ENCODE peak calls at places on chromosome 4, in six cellular contexts. One of them, this sample, is unnamed.

GRCh38 chr4:175998782-175999181 is 66.9 kb upstream of the WDR17 start:
- DNase-seq in BJ: no peak
- DNase-seq in kidney tubule cell: peak; percentile 27
- DNase-seq in lower lobe of right lung: no peak
- DNase-seq in iPS-NIHi11: peak; percentile 56
- DNase-seq in AG10803: no peak
- DNase-seq in this sample: peak; percentile 91

GRCh38 chr4:30924521-30924920 is 204.4 kb downstream of the PCDH7 start:
- DNase-seq in BJ: no peak
- DNase-seq in kidney tubule cell: no peak
- DNase-seq in lower lobe of right lung: no peak
- DNase-seq in iPS-NIHi11: no peak
- DNase-seq in AG10803: no peak
- DNase-seq in this sample: no peak

GRCh38 chr4:109248322-109248895 is 54.0 kb downstream of the COL25A1 start:
- DNase-seq in BJ: no peak
- DNase-seq in kidney tubule cell: no peak
- DNase-seq in lower lobe of right lung: no peak
- DNase-seq in iPS-NIHi11: no peak
- DNase-seq in AG10803: no peak
- DNase-seq in this sample: no peak

GRCh38 chr4:27149541-27150212 is 289.0 kb downstream of the STIM2 start:
- DNase-seq in BJ: peak; percentile 27
- DNase-seq in kidney tubule cell: peak; percentile 23
- DNase-seq in lower lobe of right lung: no peak
- DNase-seq in iPS-NIHi11: no peak
- DNase-seq in AG10803: peak; percentile 5
- DNase-seq in this sample: no peak

GRCh38 chr4:6387946-6388345 is 84.5 kb downstream of the PPP2R2C start:
- DNase-seq in BJ: no peak
- DNase-seq in kidney tubule cell: no peak
- DNase-seq in lower lobe of right lung: no peak
- DNase-seq in iPS-NIHi11: no peak
- DNase-seq in AG10803: no peak
- DNase-seq in this sample: no peak

GRCh38 chr4:56742080-56742871 is 61.2 kb upstream of the HOPX start:
- DNase-seq in BJ: no peak
- DNase-seq in kidney tubule cell: peak; percentile 80
- DNase-seq in lower lobe of right lung: no peak
- DNase-seq in iPS-NIHi11: no peak
- DNase-seq in AG10803: peak; percentile 48
- DNase-seq in this sample: no peak

GRCh38 chr4:155578219-155578618 is 88.4 kb upstream of the GUCY1A1 start:
- DNase-seq in BJ: no peak
- DNase-seq in kidney tubule cell: no peak
- DNase-seq in lower lobe of right lung: no peak
- DNase-seq in iPS-NIHi11: no peak
- DNase-seq in AG10803: no peak
- DNase-seq in this sample: no peak

GRCh38 chr4:186037692-186038658 is 31.0 kb upstream of the TLR3 start:
- DNase-seq in BJ: peak; percentile 48
- DNase-seq in kidney tubule cell: peak; percentile 76
- DNase-seq in lower lobe of right lung: no peak
- DNase-seq in iPS-NIHi11: peak; percentile 78
- DNase-seq in AG10803: peak; percentile 83
- DNase-seq in this sample: peak; percentile 83

GRCh38 chr4:19857405-19857804 is 394.3 kb upstream of the SLIT2 start:
- DNase-seq in BJ: no peak
- DNase-seq in kidney tubule cell: peak; percentile 9
- DNase-seq in lower lobe of right lung: no peak
- DNase-seq in iPS-NIHi11: no peak
- DNase-seq in AG10803: no peak
- DNase-seq in this sample: no peak

GRCh38 chr4:16827762-16828724 is 70.4 kb downstream of the LDB2 start:
- DNase-seq in BJ: no peak
- DNase-seq in kidney tubule cell: no peak
- DNase-seq in lower lobe of right lung: no peak
- DNase-seq in iPS-NIHi11: no peak
- DNase-seq in AG10803: no peak
- DNase-seq in this sample: peak; percentile 51

GRCh38 chr4:86033171-86033570 is 326.7 kb downstream of the MAPK10 start:
- DNase-seq in BJ: no peak
- DNase-seq in kidney tubule cell: no peak
- DNase-seq in lower lobe of right lung: peak; percentile 48
- DNase-seq in iPS-NIHi11: no peak
- DNase-seq in AG10803: peak; percentile 90
- DNase-seq in this sample: no peak

GRCh38 chr4:69860007-69860406 is at the start of gene SULT1E1:
- DNase-seq in BJ: no peak
- DNase-seq in kidney tubule cell: peak; percentile 34
- DNase-seq in lower lobe of right lung: no peak
- DNase-seq in iPS-NIHi11: peak; percentile 30
- DNase-seq in AG10803: no peak
- DNase-seq in this sample: peak; percentile 2

GRCh38 chr4:17280266-17280665 is 231.6 kb downstream of the QDPR start:
- DNase-seq in BJ: no peak
- DNase-seq in kidney tubule cell: no peak
- DNase-seq in lower lobe of right lung: no peak
- DNase-seq in iPS-NIHi11: no peak
- DNase-seq in AG10803: no peak
- DNase-seq in this sample: peak; percentile 17